ENCODE peak calls at places on chromosomes 5 and 9, in ten cellular contexts. One of them, this sample, is unnamed. For H3K4me1, the result is how much of the 10 kb centered on the place peaks cover.

GRCh38 chr5:147361441-147362175 is 126.8 kb downstream of the STK32A start:
- DNase-seq in mesenchymal stem cell: no peak
- DNase-seq in K562: no peak
- DNase-seq in SJSA1: no peak
- DNase-seq in neural progenitor cell: no peak
- DNase-seq in RWPE2: no peak
- DNase-seq in A549: no peak
- DNase-seq in cardiac muscle cell: no peak
- DNase-seq in fibroblast of lung: no peak
- DNase-seq in IMR-90: no peak
- DNase-seq in this sample: no peak

GRCh38 chr5:132057498-132058255 is 2.8 kb upstream of the IL3 start:
- DNase-seq in fibroblast of lung: no peak
- DNase-seq in K562: no peak
- DNase-seq in A549: no peak
- DNase-seq in cardiac muscle cell: no peak
- DNase-seq in mesenchymal stem cell: no peak
- DNase-seq in IMR-90: no peak
- DNase-seq in RWPE2: no peak
- DNase-seq in SJSA1: no peak
- DNase-seq in neural progenitor cell: no peak
- DNase-seq in this sample: no peak

GRCh38 chr5:78968781-78969180 is 16.3 kb downstream of the ARSB start:
- DNase-seq in mesenchymal stem cell: no peak
- DNase-seq in RWPE2: no peak
- DNase-seq in SJSA1: no peak
- DNase-seq in fibroblast of lung: no peak
- DNase-seq in IMR-90: no peak
- DNase-seq in neural progenitor cell: no peak
- DNase-seq in cardiac muscle cell: no peak
- DNase-seq in A549: no peak
- DNase-seq in K562: no peak
- DNase-seq in this sample: peak

GRCh38 chr5:73303139-73304079 is 130.4 kb downstream of the TMEM174 start:
- DNase-seq in SJSA1: no peak
- DNase-seq in neural progenitor cell: peak
- DNase-seq in RWPE2: no peak
- DNase-seq in mesenchymal stem cell: no peak
- DNase-seq in A549: peak
- DNase-seq in K562: no peak
- DNase-seq in cardiac muscle cell: peak
- DNase-seq in IMR-90: no peak
- DNase-seq in fibroblast of lung: no peak
- DNase-seq in this sample: no peak

GRCh38 chr9:32378993-32379729 is 5.3 kb upstream of the ACO1 start:
- DNase-seq in IMR-90: peak
- DNase-seq in neural progenitor cell: peak
- DNase-seq in A549: peak
- DNase-seq in fibroblast of lung: peak
- DNase-seq in mesenchymal stem cell: peak
- DNase-seq in cardiac muscle cell: peak
- DNase-seq in K562: peak
- DNase-seq in SJSA1: peak
- DNase-seq in RWPE2: no peak
- DNase-seq in this sample: peak

GRCh38 chr5:132472431-132472830 is 18.1 kb downstream of the IRF1 start:
- DNase-seq in cardiac muscle cell: no peak
- DNase-seq in fibroblast of lung: no peak
- DNase-seq in IMR-90: no peak
- DNase-seq in A549: no peak
- DNase-seq in SJSA1: no peak
- DNase-seq in mesenchymal stem cell: no peak
- DNase-seq in neural progenitor cell: no peak
- DNase-seq in K562: no peak
- DNase-seq in RWPE2: peak
- DNase-seq in this sample: no peak

GRCh38 chr5:16431482-16431881 is 34.1 kb downstream of the ZNF622 start:
- DNase-seq in RWPE2: no peak
- DNase-seq in cardiac muscle cell: no peak
- DNase-seq in K562: no peak
- DNase-seq in SJSA1: no peak
- DNase-seq in mesenchymal stem cell: no peak
- DNase-seq in neural progenitor cell: peak
- DNase-seq in A549: no peak
- DNase-seq in fibroblast of lung: no peak
- DNase-seq in IMR-90: no peak
- DNase-seq in this sample: no peak

GRCh38 chr9:31608413-31608812 is 776.0 kb upstream of the ACO1 start:
- DNase-seq in fibroblast of lung: peak
- DNase-seq in K562: no peak
- DNase-seq in IMR-90: no peak
- DNase-seq in RWPE2: no peak
- DNase-seq in cardiac muscle cell: no peak
- DNase-seq in mesenchymal stem cell: no peak
- DNase-seq in neural progenitor cell: no peak
- DNase-seq in SJSA1: no peak
- DNase-seq in A549: no peak
- DNase-seq in this sample: no peak

GRCh38 chr5:163585206-163585605 is 79.8 kb downstream of the MAT2B start:
- DNase-seq in fibroblast of lung: peak
- DNase-seq in K562: no peak
- DNase-seq in neural progenitor cell: no peak
- DNase-seq in cardiac muscle cell: no peak
- DNase-seq in RWPE2: no peak
- DNase-seq in IMR-90: peak
- DNase-seq in SJSA1: peak
- DNase-seq in A549: no peak
- DNase-seq in mesenchymal stem cell: no peak
- DNase-seq in this sample: no peak

GRCh38 chr5:31664566-31664965 is 25.6 kb downstream of the PDZD2 start:
- DNase-seq in A549: peak
- DNase-seq in neural progenitor cell: peak
- DNase-seq in SJSA1: no peak
- DNase-seq in cardiac muscle cell: no peak
- DNase-seq in RWPE2: no peak
- DNase-seq in fibroblast of lung: peak
- DNase-seq in IMR-90: peak
- DNase-seq in mesenchymal stem cell: peak
- DNase-seq in K562: peak
- DNase-seq in this sample: peak

GRCh38 chr5:109707531-109707930 is 17.8 kb downstream of the MAN2A1 start:
- DNase-seq in A549: no peak
- DNase-seq in SJSA1: no peak
- DNase-seq in mesenchymal stem cell: no peak
- DNase-seq in neural progenitor cell: no peak
- DNase-seq in IMR-90: no peak
- DNase-seq in RWPE2: no peak
- DNase-seq in cardiac muscle cell: no peak
- DNase-seq in K562: no peak
- DNase-seq in fibroblast of lung: no peak
- DNase-seq in this sample: peak

GRCh38 chr5:89283758-89284493 is 400.9 kb upstream of the MEF2C start:
- DNase-seq in cardiac muscle cell: no peak
- DNase-seq in mesenchymal stem cell: peak
- DNase-seq in SJSA1: no peak
- DNase-seq in RWPE2: no peak
- DNase-seq in A549: no peak
- DNase-seq in IMR-90: no peak
- DNase-seq in K562: no peak
- DNase-seq in neural progenitor cell: no peak
- DNase-seq in fibroblast of lung: no peak
- DNase-seq in this sample: no peak

GRCh38 chr5:93145767-93146166 is 435.3 kb downstream of the NR2F1-AS1 start:
- DNase-seq in SJSA1: no peak
- DNase-seq in fibroblast of lung: peak
- DNase-seq in A549: no peak
- DNase-seq in RWPE2: no peak
- DNase-seq in cardiac muscle cell: no peak
- DNase-seq in K562: no peak
- DNase-seq in IMR-90: peak
- DNase-seq in mesenchymal stem cell: no peak
- DNase-seq in neural progenitor cell: no peak
- DNase-seq in this sample: no peak

GRCh38 chr5:115723224-115723623 is 93.2 kb downstream of the CDO1 start:
- DNase-seq in cardiac muscle cell: no peak
- DNase-seq in neural progenitor cell: no peak
- DNase-seq in A549: no peak
- DNase-seq in SJSA1: no peak
- DNase-seq in IMR-90: no peak
- DNase-seq in fibroblast of lung: no peak
- DNase-seq in mesenchymal stem cell: no peak
- DNase-seq in K562: no peak
- DNase-seq in RWPE2: no peak
- DNase-seq in this sample: no peak

GRCh38 chr5:110590187-110590586 is 136.3 kb downstream of the TMEM232 start:
- DNase-seq in A549: no peak
- DNase-seq in fibroblast of lung: peak
- DNase-seq in RWPE2: no peak
- DNase-seq in SJSA1: peak
- DNase-seq in mesenchymal stem cell: peak
- DNase-seq in cardiac muscle cell: peak
- DNase-seq in IMR-90: peak
- DNase-seq in neural progenitor cell: peak
- DNase-seq in K562: no peak
- DNase-seq in this sample: peak

GRCh38 chr5:129125819-129126218 is 31.3 kb downstream of the ISOC1 start:
- DNase-seq in IMR-90: no peak
- DNase-seq in A549: no peak
- DNase-seq in mesenchymal stem cell: no peak
- DNase-seq in K562: no peak
- DNase-seq in RWPE2: no peak
- DNase-seq in fibroblast of lung: no peak
- DNase-seq in cardiac muscle cell: no peak
- DNase-seq in SJSA1: no peak
- DNase-seq in neural progenitor cell: peak
- DNase-seq in this sample: peak
- H3K27ac ChIP-seq in IMR-90: no peak
- H3K27ac ChIP-seq in A549: no peak
- H3K27ac ChIP-seq in mesenchymal stem cell: no peak
- H3K27ac ChIP-seq in K562: no peak
- H3K27ac ChIP-seq in RWPE2: no peak
- H3K27ac ChIP-seq in fibroblast of lung: no peak
- H3K27ac ChIP-seq in cardiac muscle cell: no peak
- H3K27ac ChIP-seq in SJSA1: no peak
- H3K27ac ChIP-seq in neural progenitor cell: no peak
- H3K27ac ChIP-seq in this sample: no peak

GRCh38 chr9:34958411-34958982 is 412 bp downstream of the PHF24 start:
- DNase-seq in mesenchymal stem cell: no peak
- DNase-seq in cardiac muscle cell: no peak
- DNase-seq in IMR-90: no peak
- DNase-seq in RWPE2: no peak
- DNase-seq in A549: no peak
- DNase-seq in fibroblast of lung: no peak
- DNase-seq in SJSA1: no peak
- DNase-seq in neural progenitor cell: no peak
- DNase-seq in K562: no peak
- DNase-seq in this sample: no peak
- H3K4me3 ChIP-seq in mesenchymal stem cell: peak
- H3K4me3 ChIP-seq in cardiac muscle cell: peak
- H3K4me3 ChIP-seq in IMR-90: no peak
- H3K4me3 ChIP-seq in RWPE2: peak
- H3K4me3 ChIP-seq in A549: peak
- H3K4me3 ChIP-seq in fibroblast of lung: peak
- H3K4me3 ChIP-seq in SJSA1: no peak
- H3K4me3 ChIP-seq in neural progenitor cell: peak
- H3K4me3 ChIP-seq in K562: no peak
- H3K4me3 ChIP-seq in this sample: peak

GRCh38 chr9:71768388-71769174 is at the start of gene CEMIP2:
- DNase-seq in SJSA1: peak
- DNase-seq in cardiac muscle cell: peak
- DNase-seq in RWPE2: peak
- DNase-seq in mesenchymal stem cell: peak
- DNase-seq in fibroblast of lung: peak
- DNase-seq in neural progenitor cell: peak
- DNase-seq in IMR-90: peak
- DNase-seq in A549: peak
- DNase-seq in K562: peak
- DNase-seq in this sample: peak

GRCh38 chr9:71765693-71766092 is 2.6 kb downstream of the CEMIP2 start:
- DNase-seq in neural progenitor cell: no peak
- DNase-seq in RWPE2: no peak
- DNase-seq in IMR-90: peak
- DNase-seq in A549: no peak
- DNase-seq in fibroblast of lung: peak
- DNase-seq in mesenchymal stem cell: no peak
- DNase-seq in cardiac muscle cell: no peak
- DNase-seq in SJSA1: no peak
- DNase-seq in K562: no peak
- DNase-seq in this sample: no peak

GRCh38 chr9:71767421-71768321 is 642 bp downstream of the CEMIP2 start:
- DNase-seq in neural progenitor cell: peak
- DNase-seq in IMR-90: peak
- DNase-seq in fibroblast of lung: peak
- DNase-seq in cardiac muscle cell: peak
- DNase-seq in SJSA1: peak
- DNase-seq in RWPE2: no peak
- DNase-seq in mesenchymal stem cell: peak
- DNase-seq in K562: no peak
- DNase-seq in A549: no peak
- DNase-seq in this sample: peak

GRCh38 chr9:71764438-71764837 is 3.9 kb downstream of the CEMIP2 start:
- DNase-seq in RWPE2: no peak
- DNase-seq in cardiac muscle cell: no peak
- DNase-seq in fibroblast of lung: no peak
- DNase-seq in neural progenitor cell: no peak
- DNase-seq in SJSA1: no peak
- DNase-seq in A549: no peak
- DNase-seq in IMR-90: no peak
- DNase-seq in K562: no peak
- DNase-seq in mesenchymal stem cell: no peak
- DNase-seq in this sample: peak

DNA sequence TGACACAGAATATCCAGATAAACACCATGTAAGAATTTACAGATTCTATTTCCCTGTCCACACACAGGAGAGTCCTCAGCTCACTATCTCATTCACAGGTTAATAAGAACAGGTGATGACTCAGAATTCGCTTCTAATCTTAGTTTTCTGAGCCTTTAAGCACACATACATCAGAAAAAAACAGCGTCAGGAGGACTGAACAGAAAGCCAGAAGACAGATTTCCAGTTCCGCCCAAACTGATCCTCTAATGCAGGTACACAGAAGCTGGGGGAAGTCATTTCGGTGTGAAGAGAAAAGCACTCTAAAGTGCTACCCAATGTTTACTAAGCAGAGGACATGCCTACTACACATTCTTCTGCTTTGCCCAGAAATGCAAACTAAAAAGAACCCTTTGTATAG is 1.6 kb downstream of the CEMIP2 start:
- DNase-seq in IMR-90: no peak
- DNase-seq in K562: no peak
- DNase-seq in cardiac muscle cell: no peak
- DNase-seq in mesenchymal stem cell: no peak
- DNase-seq in A549: no peak
- DNase-seq in RWPE2: no peak
- DNase-seq in fibroblast of lung: no peak
- DNase-seq in SJSA1: no peak
- DNase-seq in neural progenitor cell: no peak
- DNase-seq in this sample: peak
- H3K4me1 ChIP-seq in IMR-90: under half
- H3K4me1 ChIP-seq in K562: under half
- H3K4me1 ChIP-seq in cardiac muscle cell: under half
- H3K4me1 ChIP-seq in mesenchymal stem cell: under half
- H3K4me1 ChIP-seq in A549: under half
- H3K4me1 ChIP-seq in RWPE2: under half
- H3K4me1 ChIP-seq in fibroblast of lung: under half
- H3K4me1 ChIP-seq in SJSA1: half or more
- H3K4me1 ChIP-seq in neural progenitor cell: under half
- H3K4me1 ChIP-seq in this sample: under half

GRCh38 chr9:92276223-92277007 is 17.1 kb downstream of the IARS1 start:
- DNase-seq in A549: no peak
- DNase-seq in SJSA1: no peak
- DNase-seq in K562: no peak
- DNase-seq in fibroblast of lung: peak
- DNase-seq in cardiac muscle cell: no peak
- DNase-seq in neural progenitor cell: no peak
- DNase-seq in RWPE2: no peak
- DNase-seq in mesenchymal stem cell: no peak
- DNase-seq in IMR-90: no peak
- DNase-seq in this sample: no peak
- H3K27ac ChIP-seq in A549: no peak
- H3K27ac ChIP-seq in SJSA1: no peak
- H3K27ac ChIP-seq in K562: no peak
- H3K27ac ChIP-seq in fibroblast of lung: no peak
- H3K27ac ChIP-seq in cardiac muscle cell: no peak
- H3K27ac ChIP-seq in neural progenitor cell: no peak
- H3K27ac ChIP-seq in RWPE2: no peak
- H3K27ac ChIP-seq in mesenchymal stem cell: peak
- H3K27ac ChIP-seq in IMR-90: no peak
- H3K27ac ChIP-seq in this sample: no peak

This sample was measured in small intestine.